ENCODE peak calls at places on chromosomes 7 and 10, in five cellular contexts. P is stimulated activated CD4-positive, alpha-beta T cell treated with anti-CD3 and anti-CD28 coated beads, Interleukin-15, amount 100 ng/mL, for 1 hour; S is mesendoderm; X is NCI-H1417 treated with DMSO at 0.1 percent for 48 hours; L is CD4-positive, alpha-beta T cell. O is an unnamed sample.

GRCh38 chr7:155108144-155108901 is 38.2 kb downstream of the HTR5A start:
- DNase-seq in P (no peak), S (peak; percentile 36), X (no peak), L (no peak), O (no peak)

GRCh38 chr10:22372922-22373321 is 27.6 kb downstream of the SPAG6 start:
- DNase-seq in P (no peak), S (no peak), X (no peak), L (no peak), O (no peak)

GRCh38 chr7:90213521-90213920 is 2.0 kb downstream of the STEAP2 start:
- DNase-seq in P (no peak), S (no peak), X (no peak), L (no peak), O (no peak)

GRCh38 chr10:71970869-71971268 is 6.7 kb downstream of the CHST3 start:
- DNase-seq in P (no peak), S (no peak), X (no peak), L (no peak), O (no peak)

GRCh38 chr10:117476716-117477115 is 65.8 kb upstream of the EMX2 start:
- DNase-seq in P (no peak), S (no peak), X (no peak), L (no peak), O (no peak)

GRCh38 chr10:79116363-79116762 is 47.6 kb downstream of the ZMIZ1 start:
- DNase-seq in P (no peak), S (no peak), X (no peak), L (no peak), O (no peak)

GRCh38 chr10:17249820-17250219 is 21.8 kb downstream of the VIM start:
- DNase-seq in P (no peak), S (peak; percentile 64), X (no peak), L (no peak), O (no peak)

GRCh38 chr10:129899564-129899862 is 64.6 kb downstream of the EBF3 start:
- DNase-seq in P (no peak), S (no peak), X (no peak), L (no peak), O (no peak)

GRCh38 chr7:139680676-139681462 is 96.9 kb downstream of the HIPK2 start:
- DNase-seq in P (peak; percentile 40), S (peak; percentile 11), X (no peak), L (peak; percentile 19), O (peak; percentile 97)

GRCh38 chr7:16708980-16709379 is 44.6 kb upstream of the TSPAN13 start:
- DNase-seq in P (no peak), S (peak; percentile 49), X (no peak), L (no peak), O (peak; percentile 96)

GRCh38 chr7:1915956-1916620 is 246.0 kb downstream of the ELFN1 start:
- DNase-seq in P (no peak), S (no peak), X (no peak), L (no peak), O (no peak)

O was measured in stromal cell of bone marrow.